ENCODE peak calls at places on chromosomes 12 and 14, in five cellular contexts. V is astrocyte of the spinal cord, I is RWPE2, A is GM23338, W is tibial artery. X is an unnamed sample.

GRCh38 chr12:32051511-32052299 is 54.9 kb upstream of the BICD1 start:
- DNase-seq in I (peak), V (peak), A (no peak), W (no peak), X (peak)

GRCh38 chr14:65117795-65118746 is 15.8 kb upstream of the MAX start:
- DNase-seq in A (no peak), I (no peak), V (no peak), W (no peak), X (no peak)

GRCh38 chr14:36785511-36785910 is 123.9 kb downstream of the PAX9 start:
- DNase-seq in I (no peak), W (no peak), V (no peak), A (no peak), X (no peak)

GRCh38 chr12:7259060-7259459 is 44.8 kb upstream of the ACSM4 start:
- DNase-seq in I (no peak), A (no peak), V (no peak), W (no peak), X (no peak)

GRCh38 chr12:553216-554000 is 93.7 kb downstream of the B4GALNT3 start:
- DNase-seq in I (no peak), W (no peak), A (no peak), V (no peak), X (no peak)

GRCh38 chr14:78157855-78158436 is 12.2 kb upstream of the NRXN3 start:
- DNase-seq in A (peak), W (no peak), V (peak), I (no peak), X (peak)

GRCh38 chr12:93090768-93091172 is 161.7 kb upstream of the EEA1 start:
- DNase-seq in A (no peak), I (no peak), W (no peak), V (peak), X (peak)

GRCh38 chr12:9902539-9903228 is 21.4 kb downstream of the KLRF2 start:
- DNase-seq in I (no peak), V (no peak), A (peak), W (no peak), X (no peak)

GRCh38 chr12:26153421-26154154 is 28.8 kb upstream of the BHLHE41 start:
- DNase-seq in V (peak), A (no peak), W (no peak), I (no peak), X (peak)

GRCh38 chr14:33730163-33730562 is 220.7 kb downstream of the EGLN3 start:
- DNase-seq in I (no peak), W (no peak), A (no peak), V (no peak), X (no peak)

GRCh38 chr12:11635341-11635740 is 14.1 kb upstream of the ETV6 start:
- DNase-seq in I (no peak), W (no peak), V (no peak), A (no peak), X (no peak)

GRCh38 chr12:106058256-106059182 is 80.2 kb downstream of the NUAK1 start:
- DNase-seq in V (peak), W (no peak), I (no peak), A (no peak), X (peak)

GRCh38 chr12:39072658-39073057 is 167.3 kb upstream of the CPNE8 start:
- DNase-seq in A (no peak), I (no peak), V (no peak), W (no peak), X (no peak)

GRCh38 chr12:115920395-115921183 is 356.9 kb downstream of the MED13L start:
- DNase-seq in V (peak), W (no peak), A (no peak), I (no peak), X (peak)

GRCh38 chr12:12398026-12398859 is 41.4 kb downstream of the BORCS5 start:
- DNase-seq in I (peak), W (peak), A (no peak), V (peak), X (peak)

GRCh38 chr12:65306603-65307501 is 28.4 kb downstream of the MSRB3 start:
- DNase-seq in V (peak), I (no peak), W (no peak), A (peak), X (peak)

GRCh38 chr12:132761032-132761910 is at the start of gene ANKLE2:
- DNase-seq in A (peak), I (peak), V (peak), W (peak), X (peak)

GRCh38 chr12:117402363-117402762 is 40.9 kb upstream of the NOS1 start:
- DNase-seq in I (no peak), V (no peak), W (no peak), A (peak), X (no peak)

GRCh38 chr12:58530421-58531067 is 389.8 kb downstream of the LRIG3 start:
- DNase-seq in A (no peak), W (no peak), I (no peak), V (peak), X (peak)

GRCh38 chr12:49548822-49549648 is 10.2 kb downstream of the KCNH3 start:
- DNase-seq in I (no peak), A (peak), V (no peak), W (no peak), X (no peak)

GRCh38 chr14:92570863-92571262 is 57.3 kb downstream of the RIN3 start:
- DNase-seq in V (no peak), I (no peak), A (no peak), W (no peak), X (no peak)

GRCh38 chr12:42382013-42382696 is 56.2 kb downstream of the PPHLN1 start:
- DNase-seq in I (no peak), V (no peak), W (no peak), A (peak), X (peak)

DNA sequence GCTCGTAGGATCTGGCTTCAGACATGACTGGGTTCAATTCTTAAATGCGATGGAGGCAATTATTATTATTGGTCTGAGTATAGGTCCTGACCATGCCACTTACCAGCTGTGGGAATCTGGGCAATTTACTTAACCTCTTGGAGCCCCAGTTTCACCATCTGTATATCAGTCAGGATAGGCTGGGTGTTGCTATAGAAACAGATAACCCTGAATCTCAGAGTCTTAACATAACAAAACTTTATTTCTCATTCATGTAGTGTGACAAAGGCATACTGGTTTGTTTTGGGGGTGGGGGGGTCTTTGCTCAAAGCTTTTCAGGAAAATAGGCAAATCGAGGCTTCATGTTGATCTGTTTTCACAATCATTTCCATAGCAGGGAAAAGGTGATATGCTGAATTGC is 199.6 kb upstream of the SRRM4 start:
- DNase-seq in A (peak), V (no peak), W (no peak), I (no peak), X (no peak)
- H3K4me3 ChIP-seq in A (no peak), V (no peak), W (no peak), I (no peak), X (no peak)

GRCh38 chr12:102481705-102482104 is 1.3 kb upstream of the IGF1 start:
- DNase-seq in V (no peak), W (no peak), A (no peak), I (no peak), X (no peak)

GRCh38 chr12:102479099-102479887 is 1.1 kb downstream of the IGF1 start:
- DNase-seq in A (peak), W (no peak), I (no peak), V (no peak), X (no peak)

GRCh38 chr12:102478416-102479098 is 1.8 kb downstream of the IGF1 start:
- DNase-seq in I (no peak), A (peak), W (no peak), V (no peak), X (no peak)

GRCh38 chr12:102479984-102480383 is 379 bp downstream of the IGF1 start:
- DNase-seq in W (no peak), I (no peak), V (no peak), A (no peak), X (no peak)

GRCh38 chr12:102480401-102480800 is at the start of gene IGF1:
- DNase-seq in I (no peak), A (peak), V (peak), W (no peak), X (peak)
- TF ChIP-seq CTCF in I (no peak), A (no peak), V (peak), W (no peak), X (peak)

GRCh38 chr12:27984275-27984674 is 11.7 kb upstream of the PTHLH start:
- DNase-seq in W (no peak), V (peak), I (no peak), A (no peak), X (peak)
- H3K4me3 ChIP-seq in W (no peak), V (no peak), I (no peak), A (no peak), X (no peak)

DNA sequence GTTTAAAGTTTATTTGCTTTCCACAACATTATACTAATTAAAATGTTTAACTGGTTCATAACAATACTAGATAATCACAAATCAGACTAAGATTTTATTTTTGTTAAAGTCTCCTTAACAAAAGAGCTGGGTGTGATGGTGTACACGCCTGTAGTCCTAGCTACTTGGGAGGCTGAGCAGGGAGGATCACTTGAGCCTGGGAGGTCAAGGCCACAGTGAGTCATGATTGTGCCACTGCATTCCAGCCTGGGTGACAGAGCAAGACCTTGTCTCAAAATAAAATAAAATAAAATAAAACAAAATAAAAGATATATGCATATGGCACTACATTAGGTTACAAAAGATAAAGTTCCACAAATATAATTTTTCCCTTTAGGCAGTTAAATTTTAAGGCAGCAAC is 5.6 kb downstream of the MIS18BP1 start:
- DNase-seq in W (no peak), V (no peak), I (no peak), A (no peak), X (no peak)
- TF ChIP-seq CTCF in W (no peak), V (no peak), I (no peak), A (no peak), X (no peak)

GRCh38 chr12:120798696-120799095 is 73.1 kb downstream of the ACADS start:
- DNase-seq in W (no peak), A (no peak), I (no peak), V (no peak), X (no peak)
- H3K4me3 ChIP-seq in W (no peak), A (no peak), I (no peak), V (no peak), X (no peak)

DNA sequence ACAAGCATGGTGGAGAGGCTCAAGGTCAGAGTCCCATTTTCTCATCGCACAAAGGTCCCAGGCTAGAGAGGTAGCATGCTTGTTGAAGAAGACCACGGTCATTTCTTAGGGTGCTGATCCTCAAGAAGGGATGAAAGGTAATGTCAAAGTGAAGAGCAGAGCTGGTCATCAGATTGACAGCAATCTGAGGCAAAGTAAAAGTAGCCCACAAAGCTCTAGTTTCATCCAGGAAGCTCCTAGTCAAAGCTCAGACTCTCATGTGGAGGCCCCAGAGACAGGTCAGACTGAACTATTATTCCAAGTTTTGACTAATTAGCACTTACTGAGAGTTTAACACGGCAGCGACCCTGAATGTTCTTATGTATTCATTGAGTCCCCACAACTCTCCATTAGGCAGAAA is 270.6 kb downstream of the RPS29 start:
- DNase-seq in I (no peak), A (no peak), V (no peak), W (no peak), X (no peak)
- TF ChIP-seq CTCF in I (no peak), A (no peak), V (no peak), W (no peak), X (no peak)